ENCODE peak calls at places on chromosomes 7 and 10, in five cellular contexts. One of them, this sample, is unnamed.

GRCh38 chr10:85993840-85994507 is 372.6 kb downstream of the GRID1 start:
- DNase-seq in SK-N-SH: peak; percentile 17
- DNase-seq in GM12878: no peak
- DNase-seq in HepG2: no peak
- DNase-seq in K562: no peak
- DNase-seq in this sample: no peak

GRCh38 chr7:129468547-129468946 is 33.8 kb upstream of the SMKR1 start:
- DNase-seq in GM12878: no peak
- DNase-seq in K562: no peak
- DNase-seq in SK-N-SH: no peak
- DNase-seq in HepG2: no peak
- DNase-seq in this sample: no peak

GRCh38 chr10:122468923-122469781 is 7.8 kb downstream of the HTRA1 start:
- DNase-seq in K562: no peak
- DNase-seq in SK-N-SH: no peak
- DNase-seq in GM12878: no peak
- DNase-seq in HepG2: peak; percentile 6
- DNase-seq in this sample: no peak

GRCh38 chr7:158123214-158123613 is 464.4 kb downstream of the PTPRN2 start:
- DNase-seq in K562: no peak
- DNase-seq in HepG2: no peak
- DNase-seq in GM12878: no peak
- DNase-seq in SK-N-SH: no peak
- DNase-seq in this sample: no peak

GRCh38 chr10:51090190-51090589 is 15.9 kb downstream of the PRKG1 start:
- DNase-seq in SK-N-SH: no peak
- DNase-seq in HepG2: no peak
- DNase-seq in GM12878: no peak
- DNase-seq in K562: no peak
- DNase-seq in this sample: no peak

GRCh38 chr7:152462995-152463713 is 27.4 kb upstream of the KMT2C start:
- DNase-seq in GM12878: no peak
- DNase-seq in HepG2: no peak
- DNase-seq in K562: no peak
- DNase-seq in SK-N-SH: no peak
- DNase-seq in this sample: peak; percentile 60

GRCh38 chr7:156125841-156126730 is 313.8 kb upstream of the SHH start:
- DNase-seq in GM12878: no peak
- DNase-seq in K562: no peak
- DNase-seq in HepG2: no peak
- DNase-seq in SK-N-SH: no peak
- DNase-seq in this sample: no peak

GRCh38 chr7:28349637-28350036 is 62.7 kb upstream of the CREB5 start:
- DNase-seq in K562: no peak
- DNase-seq in SK-N-SH: no peak
- DNase-seq in GM12878: no peak
- DNase-seq in HepG2: peak; percentile 15
- DNase-seq in this sample: no peak

GRCh38 chr7:10412426-10413019 is 561.1 kb upstream of the PHF14 start:
- DNase-seq in HepG2: peak; percentile 30
- DNase-seq in SK-N-SH: peak; percentile 44
- DNase-seq in K562: peak; percentile 33
- DNase-seq in GM12878: no peak
- DNase-seq in this sample: peak; percentile 18

GRCh38 chr10:32680803-32681557 is 235.0 kb downstream of the CCDC7 start:
- DNase-seq in K562: no peak
- DNase-seq in SK-N-SH: no peak
- DNase-seq in HepG2: no peak
- DNase-seq in GM12878: no peak
- DNase-seq in this sample: no peak

GRCh38 chr10:124646483-124647352 is 97.5 kb downstream of the FAM53B start:
- DNase-seq in GM12878: no peak
- DNase-seq in SK-N-SH: peak; percentile 68
- DNase-seq in HepG2: peak; percentile 43
- DNase-seq in K562: peak; percentile 58
- DNase-seq in this sample: no peak

GRCh38 chr7:83355143-83355542 is 192.5 kb upstream of the PCLO start:
- DNase-seq in GM12878: no peak
- DNase-seq in SK-N-SH: no peak
- DNase-seq in K562: no peak
- DNase-seq in HepG2: no peak
- DNase-seq in this sample: no peak

GRCh38 chr7:101628522-101628921 is 574 bp downstream of the MYL10 start:
- DNase-seq in GM12878: no peak
- DNase-seq in SK-N-SH: peak; percentile 41
- DNase-seq in HepG2: no peak
- DNase-seq in K562: no peak
- DNase-seq in this sample: no peak

GRCh38 chr10:43258922-43259247 is 8.0 kb downstream of the RASGEF1A start:
- DNase-seq in SK-N-SH: no peak
- DNase-seq in GM12878: no peak
- DNase-seq in HepG2: no peak
- DNase-seq in K562: no peak
- DNase-seq in this sample: no peak

GRCh38 chr7:132182992-132183391 is 393.3 kb downstream of the PLXNA4 start:
- DNase-seq in HepG2: no peak
- DNase-seq in K562: no peak
- DNase-seq in GM12878: no peak
- DNase-seq in SK-N-SH: no peak
- DNase-seq in this sample: no peak

GRCh38 chr10:119026301-119027110 is 3.0 kb upstream of the NANOS1 start:
- DNase-seq in K562: no peak
- DNase-seq in GM12878: no peak
- DNase-seq in SK-N-SH: no peak
- DNase-seq in HepG2: no peak
- DNase-seq in this sample: no peak

GRCh38 chr10:24793648-24794379 is 70.1 kb upstream of the ARHGAP21 start:
- DNase-seq in K562: no peak
- DNase-seq in HepG2: no peak
- DNase-seq in SK-N-SH: no peak
- DNase-seq in GM12878: no peak
- DNase-seq in this sample: no peak

GRCh38 chr7:50657341-50657873 is 92.2 kb upstream of the DDC start:
- DNase-seq in GM12878: no peak
- DNase-seq in HepG2: no peak
- DNase-seq in K562: no peak
- DNase-seq in SK-N-SH: no peak
- DNase-seq in this sample: no peak

GRCh38 chr10:69241575-69241974 is 21.4 kb downstream of the HKDC1 start:
- DNase-seq in HepG2: no peak
- DNase-seq in SK-N-SH: no peak
- DNase-seq in K562: no peak
- DNase-seq in GM12878: no peak
- DNase-seq in this sample: no peak

GRCh38 chr10:60414877-60415585 is 25.4 kb upstream of the ANK3 start:
- DNase-seq in SK-N-SH: no peak
- DNase-seq in GM12878: no peak
- DNase-seq in K562: no peak
- DNase-seq in HepG2: no peak
- DNase-seq in this sample: no peak

GRCh38 chr10:62093863-62094291 is 174.8 kb downstream of the RTKN2 start:
- DNase-seq in GM12878: no peak
- DNase-seq in HepG2: peak; percentile 98
- DNase-seq in K562: no peak
- DNase-seq in SK-N-SH: no peak
- DNase-seq in this sample: no peak

GRCh38 chr7:117284692-117285091 is 38.2 kb downstream of the WNT2 start:
- DNase-seq in K562: no peak
- DNase-seq in HepG2: no peak
- DNase-seq in SK-N-SH: no peak
- DNase-seq in GM12878: no peak
- DNase-seq in this sample: no peak

GRCh38 chr10:73769396-73769795 is 12.5 kb upstream of the CHCHD1 start:
- DNase-seq in SK-N-SH: no peak
- DNase-seq in HepG2: no peak
- DNase-seq in K562: no peak
- DNase-seq in GM12878: no peak
- DNase-seq in this sample: no peak
- TF ChIP-seq FOXM1 in SK-N-SH: no peak
- TF ChIP-seq FOXM1 in HepG2: no peak
- TF ChIP-seq FOXM1 in K562: no peak
- TF ChIP-seq FOXM1 in GM12878: no peak
- TF ChIP-seq FOXM1 in this sample: no peak

DNA sequence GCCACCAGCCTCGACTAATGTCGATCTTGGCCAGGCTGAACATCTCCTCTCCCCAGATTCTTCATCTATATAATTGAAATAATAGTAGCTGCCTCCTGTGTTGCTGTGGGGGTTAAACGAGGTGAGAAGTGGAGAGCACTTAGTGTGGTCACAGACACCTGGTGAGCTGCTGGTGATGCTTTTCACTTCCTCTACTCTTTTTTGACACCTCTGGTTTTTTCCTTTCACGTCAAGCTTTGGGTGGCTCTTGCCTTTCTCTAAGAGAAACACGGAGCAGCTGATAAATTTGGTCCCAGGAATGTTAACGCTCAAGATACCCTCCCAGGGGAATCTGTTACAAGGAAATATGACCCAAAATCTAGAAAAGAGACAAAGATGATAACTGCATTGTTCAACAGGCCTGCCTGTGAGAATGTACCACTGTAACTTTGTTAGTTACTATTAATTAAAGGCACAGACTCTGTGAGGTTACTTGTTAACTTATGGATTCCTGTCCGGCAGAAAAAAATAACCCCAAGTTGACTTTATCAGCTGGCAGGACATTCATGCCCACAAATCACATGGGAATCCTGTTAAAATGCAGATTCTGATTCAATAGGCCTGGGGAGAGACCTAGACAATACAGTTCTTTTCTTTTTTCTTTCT is 9.5 kb upstream of the NPFFR1 start:
- DNase-seq in HepG2: no peak
- DNase-seq in GM12878: peak; percentile 71
- DNase-seq in K562: no peak
- DNase-seq in SK-N-SH: no peak
- DNase-seq in this sample: no peak
- TF ChIP-seq FOXM1 in HepG2: no peak
- TF ChIP-seq FOXM1 in GM12878: no peak
- TF ChIP-seq FOXM1 in K562: no peak
- TF ChIP-seq FOXM1 in SK-N-SH: no peak
- TF ChIP-seq FOXM1 in this sample: no peak

GRCh38 chr7:2702594-2702957 is 14.6 kb downstream of the AMZ1 start:
- DNase-seq in K562: no peak
- DNase-seq in GM12878: no peak
- DNase-seq in HepG2: no peak
- DNase-seq in SK-N-SH: no peak
- DNase-seq in this sample: no peak

GRCh38 chr7:2700141-2700850 is 12.3 kb downstream of the AMZ1 start:
- DNase-seq in HepG2: no peak
- DNase-seq in GM12878: no peak
- DNase-seq in K562: no peak
- DNase-seq in SK-N-SH: no peak
- DNase-seq in this sample: no peak

GRCh38 chr7:2699289-2699620 is 11.3 kb downstream of the AMZ1 start:
- DNase-seq in K562: no peak
- DNase-seq in HepG2: no peak
- DNase-seq in GM12878: no peak
- DNase-seq in SK-N-SH: no peak
- DNase-seq in this sample: no peak

GRCh38 chr7:2701406-2701805 is 13.4 kb downstream of the AMZ1 start:
- DNase-seq in HepG2: no peak
- DNase-seq in K562: no peak
- DNase-seq in GM12878: no peak
- DNase-seq in SK-N-SH: no peak
- DNase-seq in this sample: no peak

DNA sequence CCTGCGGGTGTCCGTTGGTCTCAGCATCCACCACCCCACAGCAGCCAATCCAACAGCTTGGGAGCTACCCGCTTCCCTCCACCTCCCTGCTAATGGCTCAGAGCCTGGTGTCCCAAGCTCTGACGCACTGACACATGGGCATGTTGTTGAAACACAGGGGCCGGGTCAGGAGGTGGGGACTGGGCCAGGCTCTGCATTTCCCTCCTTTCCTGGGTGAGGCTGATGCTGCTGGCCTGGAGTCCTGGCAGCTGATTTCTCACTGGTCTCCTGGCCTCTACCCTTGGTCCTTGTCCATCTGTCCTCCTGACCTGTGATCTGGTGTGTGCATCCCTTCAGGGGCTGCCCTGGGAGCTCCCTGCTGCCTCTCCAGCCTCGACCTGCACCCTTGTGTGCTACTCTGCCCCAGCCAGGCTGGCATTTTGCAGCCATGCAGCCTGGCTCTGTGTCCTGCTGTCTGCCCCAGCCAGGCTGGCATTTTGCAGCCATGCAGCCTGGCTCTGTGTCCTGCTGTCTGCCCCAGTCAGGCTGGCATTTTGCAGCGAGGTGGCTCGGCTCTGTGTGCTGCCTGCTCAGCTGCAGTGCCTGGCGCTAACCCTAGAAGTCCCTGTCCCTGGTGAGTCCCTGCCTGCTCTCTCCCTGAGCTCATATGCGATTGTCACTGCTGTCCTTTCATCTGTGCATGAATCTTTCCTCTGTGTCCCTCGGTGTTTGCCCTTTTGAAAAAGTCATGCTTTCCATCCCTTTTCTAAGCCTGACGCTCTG is 14.0 kb downstream of the AMZ1 start:
- DNase-seq in GM12878: no peak
- DNase-seq in SK-N-SH: peak; percentile 66
- DNase-seq in HepG2: no peak
- DNase-seq in K562: no peak
- DNase-seq in this sample: no peak
- TF ChIP-seq FOXM1 in GM12878: no peak
- TF ChIP-seq FOXM1 in SK-N-SH: no peak
- TF ChIP-seq FOXM1 in HepG2: no peak
- TF ChIP-seq FOXM1 in K562: no peak
- TF ChIP-seq FOXM1 in this sample: no peak

DNA sequence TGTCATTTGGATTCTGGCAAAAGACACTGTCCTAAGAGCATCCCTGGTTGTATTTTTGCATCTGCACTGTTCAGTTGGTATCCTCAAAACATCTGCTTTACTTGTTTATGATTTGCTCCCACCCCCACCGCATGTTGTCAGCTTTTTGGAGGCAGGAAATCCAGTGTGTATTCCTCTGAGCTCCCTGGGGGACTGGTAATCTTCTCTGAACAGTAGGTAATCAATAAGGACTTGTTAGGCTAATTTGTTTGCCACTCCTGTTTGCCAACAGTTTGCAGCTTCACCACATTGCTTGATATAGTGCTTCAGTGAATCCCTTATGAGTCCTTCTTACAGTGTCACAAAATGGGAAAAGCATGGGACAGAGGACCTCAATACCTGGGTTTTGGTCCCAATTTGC is 49.1 kb downstream of the FEZF1 start:
- DNase-seq in K562: no peak
- DNase-seq in GM12878: no peak
- DNase-seq in SK-N-SH: no peak
- DNase-seq in HepG2: no peak
- DNase-seq in this sample: no peak
- TF ChIP-seq FOXM1 in K562: no peak
- TF ChIP-seq FOXM1 in GM12878: no peak
- TF ChIP-seq FOXM1 in SK-N-SH: no peak
- TF ChIP-seq FOXM1 in HepG2: no peak
- TF ChIP-seq FOXM1 in this sample: no peak

DNA sequence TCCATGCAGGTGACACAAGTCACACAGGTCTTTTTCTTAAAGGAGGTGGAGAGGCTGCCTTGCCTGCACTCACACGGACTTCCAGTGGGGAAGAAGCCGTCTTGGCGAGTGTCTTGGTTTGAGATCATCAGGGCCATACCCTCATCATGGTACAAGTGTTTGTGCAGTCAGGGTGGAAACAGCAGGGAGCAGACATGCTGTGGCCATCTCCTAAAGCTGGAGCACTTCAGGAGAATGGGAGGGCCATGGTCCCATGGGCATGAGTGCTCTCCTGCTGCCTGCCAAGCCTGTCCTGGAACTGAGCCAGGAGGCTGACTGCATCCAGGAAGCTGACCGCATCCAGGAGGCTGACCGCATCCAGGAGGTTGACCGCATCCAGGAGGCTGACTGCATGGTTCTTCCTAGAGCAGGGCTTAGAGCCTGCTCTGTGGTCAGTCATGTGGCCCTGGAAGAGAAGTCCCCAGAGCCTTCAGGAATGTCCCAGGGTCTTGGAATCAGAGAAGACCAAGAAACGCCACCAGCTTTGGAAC is 98.4 kb downstream of the ADARB2 start:
- DNase-seq in GM12878: no peak
- DNase-seq in K562: no peak
- DNase-seq in HepG2: no peak
- DNase-seq in SK-N-SH: no peak
- DNase-seq in this sample: no peak
- TF ChIP-seq FOXM1 in GM12878: no peak
- TF ChIP-seq FOXM1 in K562: no peak
- TF ChIP-seq FOXM1 in HepG2: no peak
- TF ChIP-seq FOXM1 in SK-N-SH: no peak
- TF ChIP-seq FOXM1 in this sample: no peak

This sample was measured in HEK293T.